ENCODE peak calls at places on chromosome 12, in eight cellular contexts. X is fibroblast of lung, R is lower lobe of right lung, C is body of pancreas, V is fibroblast of pulmonary artery, Y is colonic mucosa, N is ascending aorta, E is cardiac fibroblast. Q is an unnamed sample.

GRCh38 chr12:41250748-41251147 is 62.6 kb downstream of the PDZRN4 start:
- DNase-seq in X (no peak), R (no peak), C (no peak), V (no peak), Y (no peak), N (no peak), E (no peak), Q (peak; percentile 70)

GRCh38 chr12:91109148-91109564 is 2.1 kb downstream of the LUM start:
- DNase-seq in X (peak; percentile 67), R (peak; percentile 71), C (peak; percentile 66), V (peak; percentile 77), Y (peak; percentile 82), N (peak; percentile 68), E (peak; percentile 81), Q (peak; percentile 69)

GRCh38 chr12:8603858-8604257 is 8.8 kb downstream of the AICDA start:
- DNase-seq in X (no peak), R (no peak), C (no peak), V (no peak), Y (no peak), N (no peak), E (no peak), Q (peak; percentile 10)

GRCh38 chr12:54349031-54349430 is 15.3 kb downstream of the GPR84 start:
- DNase-seq in X (no peak), R (no peak), C (no peak), V (no peak), Y (no peak), N (no peak), E (no peak), Q (no peak)

GRCh38 chr12:114355389-114356088 is 50.4 kb downstream of the TBX5 start:
- DNase-seq in X (peak; percentile 24), R (no peak), C (no peak), V (no peak), Y (no peak), N (no peak), E (no peak), Q (no peak)

GRCh38 chr12:70745066-70745465 is 107.8 kb upstream of the PTPRB start:
- DNase-seq in X (no peak), R (no peak), C (no peak), V (no peak), Y (no peak), N (no peak), E (no peak), Q (no peak)

GRCh38 chr12:71439613-71440392 is at the start of gene LGR5:
- DNase-seq in X (peak; percentile 25), R (no peak), C (peak; percentile 10), V (peak; percentile 19), Y (peak; percentile 41), N (peak; percentile 70), E (peak; percentile 23), Q (peak; percentile 21)

GRCh38 chr12:49476091-49476490 is 62.7 kb upstream of the KCNH3 start:
- DNase-seq in X (no peak), R (no peak), C (no peak), V (no peak), Y (no peak), N (no peak), E (no peak), Q (no peak)

GRCh38 chr12:123118397-123118945 is 32.4 kb downstream of the PITPNM2 start:
- DNase-seq in X (peak; percentile 64), R (no peak), C (no peak), V (no peak), Y (no peak), N (no peak), E (no peak), Q (no peak)

GRCh38 chr12:107318804-107319535 is 225.6 kb upstream of the CRY1 start:
- DNase-seq in X (peak; percentile 47), R (peak; percentile 47), C (peak; percentile 28), V (peak; percentile 49), Y (no peak), N (no peak), E (peak; percentile 68), Q (peak; percentile 63)

GRCh38 chr12:125033296-125033695 is 31.9 kb upstream of the AACS start:
- DNase-seq in X (no peak), R (no peak), C (no peak), V (no peak), Y (no peak), N (no peak), E (no peak), Q (no peak)

GRCh38 chr12:31303466-31303865 is 22.5 kb downstream of the SINHCAF start:
- DNase-seq in X (no peak), R (no peak), C (no peak), V (no peak), Y (no peak), N (no peak), E (no peak), Q (no peak)

GRCh38 chr12:112018571-112019237 is 5.5 kb downstream of the ERP29 start:
- DNase-seq in X (peak; percentile 90), R (no peak), C (no peak), V (peak; percentile 85), Y (no peak), N (no peak), E (peak; percentile 88), Q (peak; percentile 79)

GRCh38 chr12:42094277-42094676 is 50.4 kb downstream of the GXYLT1 start:
- DNase-seq in X (peak; percentile 56), R (no peak), C (no peak), V (peak; percentile 65), Y (no peak), N (no peak), E (peak; percentile 70), Q (peak; percentile 58)

GRCh38 chr12:49347307-49348237 is 884 bp downstream of the DNAJC22 start:
- DNase-seq in X (peak; percentile 89), R (peak; percentile 76), C (peak; percentile 95), V (peak; percentile 92), Y (peak; percentile 93), N (peak; percentile 78), E (peak; percentile 83), Q (peak; percentile 41)

GRCh38 chr12:82474798-82475184 is 116.5 kb downstream of the METTL25 start:
- DNase-seq in X (no peak), R (no peak), C (no peak), V (peak; percentile 51), Y (no peak), N (no peak), E (peak; percentile 61), Q (peak; percentile 41)

GRCh38 chr12:105933671-105934665 is 204.8 kb downstream of the NUAK1 start:
- DNase-seq in X (peak; percentile 92), R (no peak), C (peak; percentile 32), V (peak; percentile 98), Y (peak; percentile 19), N (peak; percentile 85), E (peak; percentile 99), Q (peak; percentile 98)

GRCh38 chr12:115421350-115421749 is 737.4 kb upstream of the TBX3 start:
- DNase-seq in X (no peak), R (no peak), C (no peak), V (no peak), Y (no peak), N (no peak), E (no peak), Q (no peak)

GRCh38 chr12:49973361-49973830 is 649 bp downstream of the AQP6 start:
- DNase-seq in X (no peak), R (no peak), C (no peak), V (no peak), Y (no peak), N (no peak), E (no peak), Q (no peak)

GRCh38 chr12:68113644-68114043 is 45.9 kb downstream of the IFNG start:
- DNase-seq in X (no peak), R (no peak), C (no peak), V (no peak), Y (peak; percentile 29), N (no peak), E (no peak), Q (peak; percentile 29)

GRCh38 chr12:26044592-26044991 is 80.2 kb downstream of the BHLHE41 start:
- DNase-seq in X (no peak), R (no peak), C (no peak), V (no peak), Y (no peak), N (no peak), E (no peak), Q (no peak)
- TF ChIP-seq CTCF in X (no peak), R (no peak), C (no peak), V (no peak), Y (no peak), N (no peak), E (no peak), Q (no peak)

GRCh38 chr12:84455598-84455997 is 457.0 kb downstream of the SLC6A15 start:
- DNase-seq in X (no peak), R (no peak), C (no peak), V (no peak), Y (no peak), N (no peak), E (no peak), Q (no peak)
- H3K4me3 ChIP-seq in X (no peak overlapping the region), R (no peak overlapping the region), C (no peak overlapping the region), V (no peak overlapping the region), Y (no peak overlapping the region), N (no peak overlapping the region), E (no peak overlapping the region), Q (no peak overlapping the region)

GRCh38 chr12:104933128-104933527 is 25.0 kb downstream of the SLC41A2 start:
- DNase-seq in X (no peak), R (no peak), C (no peak), V (no peak), Y (no peak), N (no peak), E (no peak), Q (no peak)

GRCh38 chr12:104929926-104930325 is 28.2 kb downstream of the SLC41A2 start:
- DNase-seq in X (no peak), R (no peak), C (no peak), V (no peak), Y (no peak), N (no peak), E (peak; percentile 21), Q (no peak)

GRCh38 chr12:104930388-104931326 is 27.4 kb downstream of the SLC41A2 start:
- DNase-seq in X (no peak), R (no peak), C (no peak), V (peak; percentile 45), Y (no peak), N (no peak), E (peak; percentile 88), Q (peak; percentile 77)

GRCh38 chr12:104928036-104928770 is 29.9 kb downstream of the SLC41A2 start:
- DNase-seq in X (no peak), R (no peak), C (no peak), V (no peak), Y (no peak), N (no peak), E (no peak), Q (no peak)

DNA sequence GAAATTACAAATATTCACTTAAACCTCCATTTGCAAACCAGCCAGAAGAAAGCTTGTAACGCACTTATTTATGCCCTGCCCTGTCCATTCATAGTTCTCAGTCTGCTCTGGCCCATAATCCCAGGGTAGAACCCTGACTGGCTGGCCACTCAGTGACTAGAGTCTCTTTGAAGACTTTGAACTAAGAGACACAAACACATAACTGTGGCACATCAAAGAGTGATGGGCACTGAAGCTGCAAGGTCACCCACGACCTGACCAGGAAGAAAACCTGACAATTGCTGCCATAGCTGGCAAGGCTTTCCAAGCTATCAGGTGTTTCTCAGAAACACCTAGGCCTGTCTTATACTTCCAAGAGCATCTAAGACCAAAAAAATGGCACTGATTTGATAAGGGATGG is 28.7 kb downstream of the SLC41A2 start:
- DNase-seq in X (no peak), R (no peak), C (no peak), V (no peak), Y (no peak), N (no peak), E (no peak), Q (no peak)
- TF ChIP-seq CTCF in X (no peak), R (no peak), C (no peak), V (no peak), Y (no peak), N (no peak), E (no peak), Q (no peak)

GRCh38 chr12:21774358-21775129 is at the start of gene KCNJ8:
- DNase-seq in X (peak; percentile 41), R (peak; percentile 83), C (peak; percentile 95), V (peak; percentile 22), Y (no peak), N (peak; percentile 91), E (peak; percentile 52), Q (no peak)
- H3K4me3 ChIP-seq in X (peak within 1 kb of the TSS; percentile 80), R (peak within 1 kb of the TSS; percentile 62), C (peak within 1 kb of the TSS; percentile 42), V (peak within 1 kb of the TSS; percentile 52), Y (peak within 1 kb of the TSS; percentile 38), N (peak within 1 kb of the TSS; percentile 79), E (peak within 1 kb of the TSS; percentile 27), Q (no peak within 1 kb of the TSS)

Q was measured in epithelial cell of esophagus.